ENCODE peak calls at places on chromosomes 1 and 21, in six cellular contexts. One of them, this sample, is unnamed.

GRCh38 chr1:234743866-234744581 is 134.0 kb upstream of the IRF2BP2 start:
- DNase-seq in suprapubic skin: no peak
- DNase-seq in heart left ventricle: no peak
- DNase-seq in transverse colon: no peak
- DNase-seq in adrenal gland: no peak
- DNase-seq in body of pancreas: no peak
- DNase-seq in this sample: no peak

GRCh38 chr1:63522891-63523728 is at the start of the genes EFCAB7 and ITGB3BP:
- DNase-seq in suprapubic skin: peak; percentile 90
- DNase-seq in heart left ventricle: peak; percentile 87
- DNase-seq in transverse colon: peak; percentile 86
- DNase-seq in adrenal gland: peak; percentile 91
- DNase-seq in body of pancreas: peak; percentile 84
- DNase-seq in this sample: peak; percentile 79

GRCh38 chr1:64933296-64934070 is 32.9 kb downstream of the JAK1 start:
- DNase-seq in suprapubic skin: no peak
- DNase-seq in heart left ventricle: peak; percentile 36
- DNase-seq in transverse colon: no peak
- DNase-seq in adrenal gland: peak; percentile 61
- DNase-seq in body of pancreas: peak; percentile 22
- DNase-seq in this sample: peak; percentile 31

GRCh38 chr1:185679220-185679619 is 55.0 kb upstream of the HMCN1 start:
- DNase-seq in suprapubic skin: no peak
- DNase-seq in heart left ventricle: no peak
- DNase-seq in transverse colon: no peak
- DNase-seq in adrenal gland: peak; percentile 14
- DNase-seq in body of pancreas: no peak
- DNase-seq in this sample: no peak

GRCh38 chr1:179129702-179130473 is 48.0 kb downstream of the TOR3A start:
- DNase-seq in suprapubic skin: no peak
- DNase-seq in heart left ventricle: no peak
- DNase-seq in transverse colon: no peak
- DNase-seq in adrenal gland: no peak
- DNase-seq in body of pancreas: no peak
- DNase-seq in this sample: no peak

GRCh38 chr21:46254208-46254975 is 25.8 kb upstream of the LSS start:
- DNase-seq in suprapubic skin: no peak
- DNase-seq in heart left ventricle: no peak
- DNase-seq in transverse colon: no peak
- DNase-seq in adrenal gland: no peak
- DNase-seq in body of pancreas: no peak
- DNase-seq in this sample: no peak

GRCh38 chr1:237341391-237341790 is 299.4 kb downstream of the RYR2 start:
- DNase-seq in suprapubic skin: no peak
- DNase-seq in heart left ventricle: no peak
- DNase-seq in transverse colon: no peak
- DNase-seq in adrenal gland: no peak
- DNase-seq in body of pancreas: no peak
- DNase-seq in this sample: no peak

GRCh38 chr1:165312591-165312990 is 43.9 kb downstream of the LMX1A start:
- DNase-seq in suprapubic skin: no peak
- DNase-seq in heart left ventricle: no peak
- DNase-seq in transverse colon: no peak
- DNase-seq in adrenal gland: no peak
- DNase-seq in body of pancreas: no peak
- DNase-seq in this sample: no peak

GRCh38 chr1:43569175-43569574 is 38.5 kb downstream of the PTPRF start:
- DNase-seq in suprapubic skin: no peak
- DNase-seq in heart left ventricle: no peak
- DNase-seq in transverse colon: no peak
- DNase-seq in adrenal gland: no peak
- DNase-seq in body of pancreas: no peak
- DNase-seq in this sample: no peak

GRCh38 chr1:36652586-36652985 is 169.9 kb upstream of the CSF3R start:
- DNase-seq in suprapubic skin: no peak
- DNase-seq in heart left ventricle: no peak
- DNase-seq in transverse colon: no peak
- DNase-seq in adrenal gland: no peak
- DNase-seq in body of pancreas: no peak
- DNase-seq in this sample: no peak

GRCh38 chr1:44532567-44532944 is 127.5 kb downstream of the RNF220 start:
- DNase-seq in suprapubic skin: no peak
- DNase-seq in heart left ventricle: no peak
- DNase-seq in transverse colon: no peak
- DNase-seq in adrenal gland: no peak
- DNase-seq in body of pancreas: no peak
- DNase-seq in this sample: no peak

GRCh38 chr1:1989759-1990158 is 13.8 kb downstream of the CFAP74 start:
- DNase-seq in suprapubic skin: no peak
- DNase-seq in heart left ventricle: no peak
- DNase-seq in transverse colon: no peak
- DNase-seq in adrenal gland: peak; percentile 55
- DNase-seq in body of pancreas: no peak
- DNase-seq in this sample: no peak

GRCh38 chr1:48048064-48048463 is 50.9 kb upstream of the TRABD2B start:
- DNase-seq in suprapubic skin: no peak
- DNase-seq in heart left ventricle: peak; percentile 83
- DNase-seq in transverse colon: no peak
- DNase-seq in adrenal gland: no peak
- DNase-seq in body of pancreas: no peak
- DNase-seq in this sample: no peak

GRCh38 chr1:160373696-160374095 is 6.8 kb downstream of the NHLH1 start:
- DNase-seq in suprapubic skin: no peak
- DNase-seq in heart left ventricle: no peak
- DNase-seq in transverse colon: no peak
- DNase-seq in adrenal gland: no peak
- DNase-seq in body of pancreas: no peak
- DNase-seq in this sample: no peak

GRCh38 chr21:45110873-45111624 is 36.7 kb downstream of the ADARB1 start:
- DNase-seq in suprapubic skin: no peak
- DNase-seq in heart left ventricle: no peak
- DNase-seq in transverse colon: no peak
- DNase-seq in adrenal gland: no peak
- DNase-seq in body of pancreas: no peak
- DNase-seq in this sample: no peak

GRCh38 chr21:42278750-42279149 is 36.5 kb downstream of the TFF3 start:
- DNase-seq in suprapubic skin: no peak
- DNase-seq in heart left ventricle: no peak
- DNase-seq in transverse colon: no peak
- DNase-seq in adrenal gland: no peak
- DNase-seq in body of pancreas: no peak
- DNase-seq in this sample: no peak

GRCh38 chr1:89539135-89539534 is 14.5 kb downstream of the LRRC8B start:
- DNase-seq in suprapubic skin: no peak
- DNase-seq in heart left ventricle: no peak
- DNase-seq in transverse colon: no peak
- DNase-seq in adrenal gland: no peak
- DNase-seq in body of pancreas: no peak
- DNase-seq in this sample: no peak

GRCh38 chr1:89540406-89540970 is 15.9 kb downstream of the LRRC8B start:
- DNase-seq in suprapubic skin: no peak
- DNase-seq in heart left ventricle: no peak
- DNase-seq in transverse colon: no peak
- DNase-seq in adrenal gland: no peak
- DNase-seq in body of pancreas: no peak
- DNase-seq in this sample: no peak

GRCh38 chr1:89535537-89535936 is 10.9 kb downstream of the LRRC8B start:
- DNase-seq in suprapubic skin: no peak
- DNase-seq in heart left ventricle: no peak
- DNase-seq in transverse colon: no peak
- DNase-seq in adrenal gland: no peak
- DNase-seq in body of pancreas: no peak
- DNase-seq in this sample: no peak

GRCh38 chr1:89536555-89537393 is 12.1 kb downstream of the LRRC8B start:
- DNase-seq in suprapubic skin: no peak
- DNase-seq in heart left ventricle: no peak
- DNase-seq in transverse colon: no peak
- DNase-seq in adrenal gland: no peak
- DNase-seq in body of pancreas: no peak
- DNase-seq in this sample: no peak

GRCh38 chr1:89538361-89538760 is 13.7 kb downstream of the LRRC8B start:
- DNase-seq in suprapubic skin: no peak
- DNase-seq in heart left ventricle: no peak
- DNase-seq in transverse colon: no peak
- DNase-seq in adrenal gland: no peak
- DNase-seq in body of pancreas: no peak
- DNase-seq in this sample: no peak
- TF ChIP-seq POLR2A in suprapubic skin: no peak
- TF ChIP-seq POLR2A in heart left ventricle: no peak
- TF ChIP-seq POLR2A in transverse colon: no peak
- TF ChIP-seq POLR2A in adrenal gland: no peak
- TF ChIP-seq POLR2A in body of pancreas: no peak
- TF ChIP-seq POLR2A in this sample: no peak

DNA sequence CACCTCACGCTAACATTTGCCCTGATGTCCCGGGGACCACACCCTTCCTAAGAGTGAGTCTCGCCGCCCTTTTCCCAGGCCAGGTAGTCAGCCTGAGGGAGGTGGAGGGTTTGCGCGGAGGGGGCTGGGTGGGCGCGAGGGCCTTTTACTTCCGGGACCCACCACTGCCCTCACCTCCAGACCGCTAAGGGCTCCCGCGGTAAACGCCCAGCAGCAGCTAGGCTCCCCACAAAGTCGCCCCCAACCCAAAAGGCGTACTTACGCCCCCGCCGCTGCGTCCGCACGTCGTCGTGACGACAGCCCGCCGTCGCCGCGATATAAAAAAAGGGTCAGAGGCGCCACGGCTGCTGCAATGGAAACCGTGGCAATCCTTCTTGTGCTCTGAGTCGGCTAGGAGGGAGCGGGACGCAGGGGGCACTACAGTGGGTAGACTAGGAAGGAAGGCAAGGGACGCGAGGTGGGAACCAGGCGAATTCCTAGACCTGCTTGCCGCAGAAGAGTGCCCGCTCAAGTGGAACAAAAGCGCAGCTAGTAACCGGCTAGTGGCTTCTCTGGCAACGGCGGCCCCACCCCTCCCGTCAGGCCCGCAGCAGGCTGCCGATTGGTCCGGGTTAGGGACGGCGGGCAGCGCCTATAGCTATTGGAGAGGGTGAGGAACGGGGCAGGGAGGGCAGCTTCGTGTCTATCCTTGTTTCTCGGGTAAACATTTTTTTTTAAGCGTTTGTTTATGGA is at the start of gene ODF2L:
- DNase-seq in suprapubic skin: peak; percentile 96
- DNase-seq in heart left ventricle: peak; percentile 92
- DNase-seq in transverse colon: peak; percentile 95
- DNase-seq in adrenal gland: peak; percentile 94
- DNase-seq in body of pancreas: peak; percentile 88
- DNase-seq in this sample: peak; percentile 91
- TF ChIP-seq POLR2A in suprapubic skin: no peak
- TF ChIP-seq POLR2A in heart left ventricle: no peak
- TF ChIP-seq POLR2A in transverse colon: peak; percentile 75
- TF ChIP-seq POLR2A in adrenal gland: no peak
- TF ChIP-seq POLR2A in body of pancreas: peak; percentile 82
- TF ChIP-seq POLR2A in this sample: peak; percentile 62

DNA sequence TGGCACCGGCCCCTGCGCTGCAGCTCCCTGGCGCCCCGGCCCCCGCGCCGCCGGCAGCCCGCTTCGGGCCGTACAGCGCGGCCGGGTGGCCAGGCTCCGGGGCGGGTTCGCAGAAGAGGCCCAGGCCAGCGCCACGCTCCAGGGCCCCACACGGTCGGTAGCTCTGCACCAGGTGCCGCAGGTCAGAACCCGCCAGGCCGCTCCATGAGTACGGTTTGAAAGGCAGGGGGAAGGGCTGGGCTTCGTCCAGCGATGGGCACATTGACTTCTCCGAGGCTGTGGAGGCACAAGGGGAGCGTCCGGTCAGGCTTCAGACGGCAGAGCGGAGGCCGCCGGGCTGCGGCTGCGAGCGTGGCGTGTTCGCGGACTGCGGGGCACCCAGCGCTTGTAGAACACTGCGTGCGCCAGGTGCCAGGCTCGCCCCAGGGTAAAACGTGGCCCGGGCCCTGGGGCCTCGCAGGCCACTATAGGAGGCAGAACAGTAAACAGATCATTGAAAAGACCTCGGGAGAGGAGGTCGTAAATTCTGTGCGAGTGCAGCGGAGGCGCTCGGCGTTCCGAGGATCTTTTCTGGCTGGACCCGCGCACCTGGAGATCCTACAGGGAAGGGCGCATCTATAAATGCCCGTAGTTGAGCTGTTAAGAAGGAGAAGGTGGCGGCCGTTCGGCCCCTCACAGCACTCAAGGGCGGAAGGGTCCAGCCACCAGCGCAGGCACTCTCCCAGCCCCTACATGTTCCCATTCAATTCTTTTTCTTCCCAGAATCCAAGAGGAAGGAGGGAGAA is 5.7 kb downstream of the GFI1 start:
- DNase-seq in suprapubic skin: no peak
- DNase-seq in heart left ventricle: no peak
- DNase-seq in transverse colon: no peak
- DNase-seq in adrenal gland: no peak
- DNase-seq in body of pancreas: no peak
- DNase-seq in this sample: no peak
- TF ChIP-seq POLR2A in suprapubic skin: no peak
- TF ChIP-seq POLR2A in heart left ventricle: no peak
- TF ChIP-seq POLR2A in transverse colon: no peak
- TF ChIP-seq POLR2A in adrenal gland: no peak
- TF ChIP-seq POLR2A in body of pancreas: no peak
- TF ChIP-seq POLR2A in this sample: no peak

GRCh38 chr1:183804916-183805734 is at the start of gene RGL1:
- DNase-seq in suprapubic skin: peak; percentile 82
- DNase-seq in heart left ventricle: peak; percentile 78
- DNase-seq in transverse colon: peak; percentile 60
- DNase-seq in adrenal gland: peak; percentile 85
- DNase-seq in body of pancreas: peak; percentile 63
- DNase-seq in this sample: peak; percentile 73
- TF ChIP-seq POLR2A in suprapubic skin: peak; percentile 8
- TF ChIP-seq POLR2A in heart left ventricle: no peak
- TF ChIP-seq POLR2A in transverse colon: peak; percentile 19
- TF ChIP-seq POLR2A in adrenal gland: peak; percentile 80
- TF ChIP-seq POLR2A in body of pancreas: peak; percentile 56
- TF ChIP-seq POLR2A in this sample: no peak

GRCh38 chr1:19204665-19205266 is 5.3 kb downstream of the UBR4 start:
- DNase-seq in suprapubic skin: no peak
- DNase-seq in heart left ventricle: no peak
- DNase-seq in transverse colon: no peak
- DNase-seq in adrenal gland: no peak
- DNase-seq in body of pancreas: no peak
- DNase-seq in this sample: no peak

GRCh38 chr1:19206947-19207346 is 3.1 kb downstream of the UBR4 start:
- DNase-seq in suprapubic skin: no peak
- DNase-seq in heart left ventricle: no peak
- DNase-seq in transverse colon: no peak
- DNase-seq in adrenal gland: no peak
- DNase-seq in body of pancreas: no peak
- DNase-seq in this sample: no peak

GRCh38 chr1:19205403-19205802 is 4.7 kb downstream of the UBR4 start:
- DNase-seq in suprapubic skin: no peak
- DNase-seq in heart left ventricle: no peak
- DNase-seq in transverse colon: no peak
- DNase-seq in adrenal gland: no peak
- DNase-seq in body of pancreas: no peak
- DNase-seq in this sample: no peak

GRCh38 chr1:19203440-19203839 is 6.6 kb downstream of the UBR4 start:
- DNase-seq in suprapubic skin: no peak
- DNase-seq in heart left ventricle: peak; percentile 49
- DNase-seq in transverse colon: no peak
- DNase-seq in adrenal gland: peak; percentile 72
- DNase-seq in body of pancreas: peak; percentile 81
- DNase-seq in this sample: peak; percentile 55

GRCh38 chr1:19205845-19206244 is 4.2 kb downstream of the UBR4 start:
- DNase-seq in suprapubic skin: no peak
- DNase-seq in heart left ventricle: no peak
- DNase-seq in transverse colon: no peak
- DNase-seq in adrenal gland: no peak
- DNase-seq in body of pancreas: no peak
- DNase-seq in this sample: no peak
- TF ChIP-seq POLR2A in suprapubic skin: no peak
- TF ChIP-seq POLR2A in heart left ventricle: no peak
- TF ChIP-seq POLR2A in transverse colon: no peak
- TF ChIP-seq POLR2A in adrenal gland: no peak
- TF ChIP-seq POLR2A in body of pancreas: no peak
- TF ChIP-seq POLR2A in this sample: no peak

GRCh38 chr1:159229486-159229885 is 24.8 kb downstream of the ACKR1 start:
- DNase-seq in suprapubic skin: no peak
- DNase-seq in heart left ventricle: no peak
- DNase-seq in transverse colon: no peak
- DNase-seq in adrenal gland: no peak
- DNase-seq in body of pancreas: no peak
- DNase-seq in this sample: peak; percentile 84
- TF ChIP-seq POLR2A in suprapubic skin: no peak
- TF ChIP-seq POLR2A in heart left ventricle: no peak
- TF ChIP-seq POLR2A in transverse colon: no peak
- TF ChIP-seq POLR2A in adrenal gland: no peak
- TF ChIP-seq POLR2A in body of pancreas: no peak
- TF ChIP-seq POLR2A in this sample: no peak